ENCODE peak calls at places on chromosomes 4 and X, in seven cellular contexts. B is GDM1, X is KBM-7, H is psoas muscle, D is NCI-H345, S is ELR, V is H9. R is an unnamed sample.

GRCh38 chrX:19747672-19748610 is 139.5 kb downstream of the SH3KBP1 start:
- DNase-seq in H (no peak), D (no peak), V (no peak), S (no peak), B (peak), X (peak), R (no peak)

GRCh38 chrX:121161501-121161933 is 114.1 kb downstream of the GLUD2 start:
- DNase-seq in H (no peak), X (no peak), B (no peak), V (no peak), D (no peak), S (no peak), R (no peak)

GRCh38 chr4:8472689-8473197 is 32.2 kb downstream of the TRMT44 start:
- DNase-seq in V (no peak), B (no peak), H (no peak), D (no peak), X (no peak), S (peak), R (peak)

GRCh38 chrX:38657562-38657961 is 96.2 kb downstream of the TSPAN7 start:
- DNase-seq in B (no peak), V (no peak), X (no peak), D (no peak), S (no peak), H (no peak), R (no peak)

GRCh38 chr4:36944227-36944626 is 300.3 kb upstream of the NWD2 start:
- DNase-seq in H (no peak), S (no peak), V (no peak), B (no peak), D (no peak), X (no peak), R (no peak)

GRCh38 chr4:76459291-76459723 is 24.3 kb downstream of the SHROOM3 start:
- DNase-seq in H (no peak), S (no peak), V (peak), X (no peak), B (no peak), D (no peak), R (no peak)

GRCh38 chr4:158835456-158836369 is 66.9 kb downstream of the FNIP2 start:
- DNase-seq in H (peak), B (no peak), S (no peak), V (peak), X (no peak), D (no peak), R (no peak)

GRCh38 chr4:81084624-81085023 is 54.1 kb downstream of the BMP3 start:
- DNase-seq in D (no peak), V (no peak), X (no peak), S (no peak), B (no peak), H (no peak), R (no peak)

GRCh38 chrX:3763111-3763510 is 49.7 kb upstream of the PRKX start:
- DNase-seq in X (no peak), H (no peak), B (no peak), V (no peak), D (no peak), S (no peak), R (no peak)

GRCh38 chr4:75698162-75698962 is 25.2 kb upstream of the G3BP2 start:
- DNase-seq in X (peak), H (no peak), S (no peak), V (no peak), D (no peak), B (peak), R (no peak)

GRCh38 chrX:129961180-129962083 is 21.0 kb upstream of the BCORL1 start:
- DNase-seq in H (peak), D (peak), X (peak), B (peak), V (peak), S (peak), R (peak)

GRCh38 chrX:110045421-110045820 is 42.5 kb downstream of the TMEM164 start:
- DNase-seq in X (no peak), S (no peak), H (no peak), B (no peak), D (peak), V (no peak), R (no peak)

GRCh38 chr4:162782778-162783507 is 383.7 kb downstream of the NAF1 start:
- DNase-seq in V (no peak), B (no peak), H (no peak), D (no peak), S (peak), X (no peak), R (peak)

GRCh38 chr4:144649646-144650045 is 3.7 kb downstream of the HHIP start:
- DNase-seq in X (no peak), B (no peak), D (peak), H (no peak), S (no peak), V (no peak), R (peak)

GRCh38 chrX:101407748-101408529 is at the start of the genes GLA and HNRNPH2:
- DNase-seq in B (peak), X (peak), V (peak), S (peak), H (peak), D (peak), R (peak)

GRCh38 chrX:70264784-70265183 is 3.4 kb upstream of the ARR3 start:
- DNase-seq in V (no peak), B (no peak), D (no peak), H (no peak), S (no peak), X (peak), R (no peak)

GRCh38 chr4:86788826-86789225 is 60.4 kb downstream of the SLC10A6 start:
- DNase-seq in B (no peak), X (no peak), S (no peak), H (no peak), D (no peak), V (no peak), R (no peak)

R was measured in HT1080.